ENCODE peak calls at places on chromosome 11, in four cellular contexts. D is gastrocnemius medialis, Q is RWPE2, L is H1. F is an unnamed sample. For H3K36me3, the result is how much of the 10 kb centered on the place peaks cover.

GRCh38 chr11:122509091-122509490 is 146.4 kb upstream of the UBASH3B start:
- DNase-seq in L (no peak), Q (no peak), D (no peak), F (no peak)

GRCh38 chr11:14908214-14908880 is 16.3 kb upstream of the CYP2R1 start:
- DNase-seq in Q (no peak), L (no peak), D (no peak), F (no peak)

GRCh38 chr11:103844327-103845215 is 191.9 kb upstream of the DDI1 start:
- DNase-seq in Q (no peak), L (no peak), D (no peak), F (no peak)

GRCh38 chr11:117750357-117750756 is 46.7 kb downstream of the DSCAML1 start:
- DNase-seq in Q (no peak), L (no peak), D (no peak), F (no peak)

GRCh38 chr11:12901874-12902481 is 107.1 kb upstream of the RASSF10 start:
- DNase-seq in D (no peak), Q (no peak), L (no peak), F (no peak)

GRCh38 chr11:16873289-16873688 is 134.8 kb downstream of the C11orf58 start:
- DNase-seq in Q (no peak), L (no peak), D (no peak), F (no peak)

GRCh38 chr11:1181420-1181819 is 23.7 kb downstream of the MUC5AC start:
- DNase-seq in Q (no peak), D (no peak), L (no peak), F (no peak)

GRCh38 chr11:1153105-1153950 is 4.4 kb upstream of the MUC5AC start:
- DNase-seq in Q (peak), L (no peak), D (no peak), F (no peak)

GRCh38 chr11:63682045-63682915 is 980 bp downstream of the RTN3 start:
- DNase-seq in D (no peak), Q (no peak), L (peak), F (no peak)

GRCh38 chr11:73961321-73961720 is 10.5 kb downstream of the DNAJB13 start:
- DNase-seq in L (no peak), Q (no peak), D (no peak), F (peak)

GRCh38 chr11:57314221-57314973 is 10.4 kb downstream of the TNKS1BP1 start:
- DNase-seq in L (no peak), Q (no peak), D (peak), F (no peak)

GRCh38 chr11:8098879-8099278 is 17.9 kb downstream of the TUB start:
- DNase-seq in Q (peak), D (no peak), L (peak), F (no peak)

GRCh38 chr11:115716080-115716479 is 211.9 kb upstream of the CADM1 start:
- DNase-seq in Q (no peak), D (no peak), L (no peak), F (no peak)

GRCh38 chr11:75244052-75244814 is 3.7 kb downstream of the TPBGL start:
- DNase-seq in D (no peak), L (no peak), Q (no peak), F (peak)

GRCh38 chr11:64559351-64560138 is 31.5 kb upstream of the SLC22A12 start:
- DNase-seq in D (no peak), Q (peak), L (no peak), F (no peak)

GRCh38 chr11:75380716-75381420 is 18.4 kb upstream of the RPS3 start:
- DNase-seq in D (no peak), Q (no peak), L (no peak), F (no peak)

GRCh38 chr11:118430956-118431355 is 5.3 kb upstream of the KMT2A start:
- DNase-seq in D (no peak), Q (no peak), L (no peak), F (no peak)

GRCh38 chr11:86765146-86765663 is 35.1 kb upstream of the PRSS23 start:
- DNase-seq in D (no peak), Q (no peak), L (no peak), F (no peak)

GRCh38 chr11:76208438-76208828 is 2.1 kb upstream of the WNT11 start:
- DNase-seq in D (no peak), Q (no peak), L (no peak), F (no peak)

DNA sequence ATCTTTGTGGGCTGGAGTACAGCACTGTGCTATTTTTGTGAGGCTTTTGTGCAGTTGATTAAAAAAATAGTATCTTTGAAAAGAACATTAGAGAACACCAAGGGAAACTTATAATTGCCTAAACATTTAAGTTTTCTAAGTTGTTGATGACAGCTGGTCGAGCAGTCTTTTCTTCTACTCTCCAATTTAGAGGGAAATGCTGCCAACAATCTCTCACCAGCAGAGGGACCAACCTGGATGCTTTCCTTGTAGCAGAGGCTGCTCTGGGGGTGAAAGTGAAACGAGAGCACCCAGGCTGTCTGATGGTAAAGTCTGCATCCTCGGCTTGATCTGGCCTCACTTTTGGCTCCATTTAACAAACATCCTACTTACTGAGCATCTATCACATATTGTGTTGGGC is 1286.5 kb upstream of the TENM4 start:
- DNase-seq in Q (no peak), L (peak), D (no peak), F (no peak)
- TF ChIP-seq CTCF in Q (peak), L (peak), D (no peak), F (no peak)

GRCh38 chr11:26992031-26992541 is 1.8 kb upstream of the FIBIN start:
- DNase-seq in L (no peak), Q (no peak), D (no peak), F (no peak)
- H3K36me3 ChIP-seq in L (under half), Q (under half), D (under half), F (under half)

GRCh38 chr11:19658344-19658743 is 54.3 kb upstream of the NAV2 start:
- DNase-seq in D (no peak), Q (no peak), L (no peak), F (no peak)
- TF ChIP-seq CTCF in D (no peak), Q (peak), L (no peak), F (peak)

DNA sequence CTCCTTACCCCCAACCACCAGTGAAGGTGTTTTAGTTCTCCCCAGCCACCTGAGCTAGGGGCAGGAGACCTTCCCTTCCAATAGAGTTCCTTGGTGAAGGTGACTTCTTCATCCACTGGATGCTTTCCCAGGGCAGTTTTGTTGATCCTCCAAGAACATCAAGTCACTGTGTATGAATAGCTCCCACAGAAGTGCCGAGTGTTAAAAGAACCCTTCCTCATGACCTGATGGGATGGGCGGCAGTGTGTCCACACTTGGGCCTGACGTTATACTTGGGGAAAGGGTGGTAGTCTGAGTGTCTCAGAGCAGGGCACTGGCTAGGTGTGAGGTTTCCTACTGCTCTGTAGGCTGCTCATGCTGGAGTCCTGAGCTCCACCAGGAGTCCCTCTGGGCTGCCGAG is 7.5 kb upstream of the LYVE1 start:
- DNase-seq in L (no peak), Q (no peak), D (peak), F (no peak)
- H3K36me3 ChIP-seq in L (under half), Q (under half), D (under half), F (half or more)

DNA sequence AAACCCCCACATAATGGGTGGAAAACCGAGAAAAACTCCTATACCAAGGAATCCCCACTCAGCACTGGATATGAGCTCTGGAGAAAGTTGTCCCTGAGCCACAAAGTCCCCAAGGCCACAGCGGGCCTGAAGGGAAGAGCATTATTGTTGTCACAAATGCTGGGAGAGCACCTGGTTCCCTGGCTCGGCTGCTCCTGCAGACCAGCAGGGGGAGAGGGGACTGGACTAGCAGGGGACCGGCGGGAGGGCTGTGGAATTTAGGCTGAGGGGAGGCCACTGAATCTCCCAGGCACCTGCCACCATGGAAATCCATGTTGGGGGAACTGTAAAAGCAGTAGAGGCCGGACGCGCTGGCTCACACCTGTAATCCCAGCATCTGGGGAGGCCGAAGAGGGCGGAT is 7.0 kb downstream of the PC start:
- DNase-seq in Q (no peak), D (no peak), L (peak), F (no peak)
- TF ChIP-seq CTCF in Q (no peak), D (no peak), L (peak), F (no peak)

GRCh38 chr11:72317982-72318381 is 74.0 kb upstream of the PHOX2A start:
- DNase-seq in Q (no peak), D (no peak), L (no peak), F (no peak)

GRCh38 chr11:72316984-72317383 is 73.0 kb upstream of the PHOX2A start:
- DNase-seq in D (no peak), Q (no peak), L (no peak), F (no peak)

GRCh38 chr11:72314199-72314598 is 70.2 kb upstream of the PHOX2A start:
- DNase-seq in L (no peak), D (no peak), Q (no peak), F (no peak)

GRCh38 chr11:72319261-72319660 is 75.3 kb upstream of the PHOX2A start:
- DNase-seq in Q (no peak), L (no peak), D (no peak), F (no peak)

GRCh38 chr11:72314600-72315386 is 70.8 kb upstream of the PHOX2A start:
- DNase-seq in Q (no peak), D (no peak), L (no peak), F (no peak)
- H3K36me3 ChIP-seq in Q (under half), D (under half), L (under half), F (under half)

DNA sequence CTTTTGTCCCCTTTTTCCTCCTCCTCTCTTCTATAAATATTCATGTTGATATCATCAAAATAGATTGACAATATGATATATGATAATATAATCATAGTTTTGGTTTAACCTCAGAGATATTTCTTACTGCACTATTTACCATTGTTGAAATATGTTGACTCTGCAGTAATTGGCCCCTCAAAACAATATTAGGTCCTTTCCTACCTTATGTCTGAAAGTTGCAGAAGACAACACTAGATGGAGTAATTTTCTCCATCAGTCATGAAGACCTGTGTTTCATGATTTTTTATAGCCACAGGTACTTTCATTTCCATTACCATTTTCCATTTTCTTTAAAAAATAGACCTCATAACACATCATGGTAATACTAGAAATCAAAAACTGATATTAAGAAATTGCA is 284.4 kb downstream of the LUZP2 start:
- DNase-seq in Q (no peak), L (no peak), D (no peak), F (no peak)
- TF ChIP-seq CTCF in Q (no peak), L (no peak), D (no peak), F (no peak)